ENCODE peak calls at places on chromosomes 11 and 22, in ten cellular contexts. W, U, Q, P, O, K, X, V, H and E are unnamed samples.
A peak's percentile ranks its signal among the peaks of the same experiment; 100 is the strongest.

GRCh38 chr11:119205080-119205479 is 1.1 kb upstream of the CBL start:
- DNase-seq in Q (no peak), X (no peak), O (no peak), U (no peak), V (no peak), H (no peak), P (no peak), W (no peak), K (no peak), E (no peak)

GRCh38 chr11:61298663-61299244 is 3.6 kb upstream of the VWCE start:
- DNase-seq in X (no peak), W (peak; percentile 2), K (no peak), H (no peak), U (no peak), Q (no peak), O (no peak), V (no peak), P (no peak), E (no peak)

GRCh38 chr11:124769804-124770774 is 8.0 kb upstream of the ESAM start:
- DNase-seq in Q (no peak), O (no peak), W (peak; percentile 44), P (no peak), H (no peak), X (no peak), K (no peak), V (no peak), U (no peak), E (no peak)

GRCh38 chr11:116137753-116138152 is 633.5 kb upstream of the CADM1 start:
- DNase-seq in P (no peak), K (no peak), W (no peak), O (no peak), V (no peak), Q (no peak), U (no peak), H (no peak), X (no peak), E (no peak)

GRCh38 chr22:31841029-31841827 is 87.4 kb downstream of the DEPDC5 start:
- DNase-seq in K (no peak), Q (no peak), O (no peak), W (no peak), X (no peak), P (no peak), H (no peak), V (no peak), U (no peak), E (no peak)

GRCh38 chr11:1277936-1278512 is 31.4 kb downstream of the TOLLIP start:
- DNase-seq in V (no peak), O (no peak), W (no peak), K (no peak), P (no peak), U (no peak), X (no peak), H (no peak), Q (no peak), E (no peak)

GRCh38 chr11:128375941-128376340 is 211.4 kb downstream of the ETS1 start:
- DNase-seq in Q (no peak), K (no peak), O (no peak), U (no peak), W (peak; percentile 22), X (no peak), P (no peak), V (no peak), H (no peak), E (no peak)

GRCh38 chr11:14500181-14500651 is 605 bp upstream of the COPB1 start:
- DNase-seq in W (peak; percentile 81), K (peak; percentile 57), O (peak; percentile 4), X (peak; percentile 68), U (no peak), Q (peak; percentile 44), V (peak; percentile 30), P (peak; percentile 42), H (peak; percentile 35), E (peak; percentile 67)

DNA sequence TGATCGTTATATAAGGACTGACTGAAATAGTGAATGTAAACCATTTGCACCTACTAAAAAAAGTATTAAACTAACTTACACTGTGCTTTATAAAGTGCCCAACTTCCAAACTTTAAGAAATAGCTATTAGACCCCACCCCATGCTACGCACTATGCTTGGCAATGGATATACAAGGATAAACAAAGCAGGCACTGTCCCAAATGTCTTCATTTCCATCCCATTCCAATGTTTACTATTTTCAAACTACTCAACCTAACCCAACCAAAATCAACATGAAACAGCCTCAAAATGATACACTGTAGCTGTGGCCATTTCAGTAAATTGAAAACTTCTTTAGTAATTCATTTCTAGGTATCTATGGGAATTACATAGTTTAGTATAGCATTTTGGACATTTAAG is 12.5 kb downstream of the PHF21A start:
- DNase-seq in P (no peak), W (no peak), H (no peak), O (no peak), U (no peak), V (no peak), Q (no peak), X (no peak), K (no peak), E (no peak)
- H3K4me1 ChIP-seq in P (peaks cover 6% of the 10 kb centered on the region), W (peaks cover 26% of the 10 kb centered on the region), H (peaks cover 5% of the 10 kb centered on the region), O (peaks cover 2% of the 10 kb centered on the region), U (peaks cover 38% of the 10 kb centered on the region), V (no peaks in the 10 kb centered on the region), Q (no peaks in the 10 kb centered on the region), X (peaks cover 42% of the 10 kb centered on the region), K (peaks cover 6% of the 10 kb centered on the region), E (peaks cover 2% of the 10 kb centered on the region)

DNA sequence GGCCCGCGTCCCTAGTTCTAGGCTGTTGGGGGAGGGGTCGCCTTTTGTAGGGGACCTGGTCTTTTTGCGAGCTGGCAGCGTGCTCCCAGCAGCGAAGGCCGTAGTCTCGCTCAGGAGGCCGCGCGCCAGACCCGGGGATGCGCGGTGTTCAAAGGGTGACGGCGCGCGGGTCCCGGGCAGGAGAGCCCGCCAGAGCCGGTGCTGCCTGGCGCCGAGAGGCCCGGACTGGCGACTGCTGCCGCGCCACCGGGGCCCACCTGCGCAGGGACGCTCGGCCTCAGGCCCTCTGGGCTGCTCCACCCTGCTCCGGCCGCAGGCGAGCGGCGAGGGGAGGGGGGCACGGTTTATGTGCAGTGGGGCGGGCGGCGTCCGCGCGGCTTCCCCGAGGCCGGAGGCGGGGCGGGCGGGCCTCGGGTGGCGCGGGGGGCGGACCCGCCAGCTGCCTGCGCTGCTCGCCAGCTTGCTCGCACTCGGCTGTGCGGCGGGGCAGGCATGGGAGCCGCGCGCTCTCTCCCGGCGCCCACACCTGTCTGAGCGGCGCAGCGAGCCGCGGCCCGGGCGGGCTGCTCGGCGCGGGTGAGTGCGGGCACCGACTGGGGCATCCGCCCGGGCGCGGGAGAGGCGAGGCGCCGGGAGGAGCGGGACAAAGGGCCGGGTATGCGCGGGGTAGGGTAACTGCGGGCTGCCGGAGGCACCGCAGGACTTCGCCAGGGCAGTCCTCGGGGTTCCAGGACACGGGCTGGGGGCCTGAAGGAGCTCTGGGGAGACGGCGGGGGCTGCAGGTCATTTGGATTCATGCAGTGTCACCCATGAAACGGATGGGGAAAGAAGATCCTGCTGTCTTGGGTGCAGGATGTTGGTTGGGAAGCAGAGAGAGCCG is at the start of gene PRSS23:
- DNase-seq in P (peak; percentile 61), X (peak; percentile 77), W (peak; percentile 83), K (peak; percentile 74), V (no peak), O (peak; percentile 79), U (peak; percentile 88), H (no peak), Q (peak; percentile 73), E (peak; percentile 68)
- H3K4me3 ChIP-seq in P (peak within 1 kb of the TSS; percentile 72), X (peak within 1 kb of the TSS; percentile 77), W (peak within 1 kb of the TSS; percentile 91), K (peak within 1 kb of the TSS; percentile 57), V (no peak within 1 kb of the TSS), O (peak within 1 kb of the TSS; percentile 87), U (peak within 1 kb of the TSS; percentile 91), H (peak within 1 kb of the TSS; percentile 52), Q (peak within 1 kb of the TSS; percentile 89), E (peak within 1 kb of the TSS; percentile 90)

DNA sequence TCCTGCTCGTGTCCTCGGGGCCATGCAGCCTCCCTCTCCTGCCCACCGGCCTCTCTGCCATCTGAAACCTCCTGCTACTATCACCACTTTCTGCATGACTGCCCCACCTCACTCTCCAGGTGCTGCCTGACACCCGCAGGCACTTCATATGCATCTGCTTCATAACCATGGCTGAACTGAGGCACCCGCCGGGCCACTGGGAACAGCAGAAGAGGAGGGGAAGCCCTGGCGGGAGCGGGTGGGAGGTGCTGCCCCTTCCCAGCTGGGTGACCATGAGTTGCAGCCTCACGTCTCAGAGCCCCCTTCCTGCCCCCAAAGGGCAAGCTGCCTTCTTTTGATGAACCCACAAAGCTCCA is 21.7 kb upstream of the PICK1 start:
- DNase-seq in O (no peak), P (no peak), U (no peak), K (no peak), Q (no peak), X (no peak), H (no peak), W (no peak), V (no peak), E (no peak)
- H3K4me1 ChIP-seq in O (peaks cover 39% of the 10 kb centered on the region), P (peaks cover 13% of the 10 kb centered on the region), U (peaks cover 23% of the 10 kb centered on the region), K (no peaks in the 10 kb centered on the region), Q (peaks cover 9% of the 10 kb centered on the region), X (peaks cover 18% of the 10 kb centered on the region), H (peaks cover 60% of the 10 kb centered on the region), W (peaks cover 31% of the 10 kb centered on the region), V (peaks cover 7% of the 10 kb centered on the region), E (peaks cover 11% of the 10 kb centered on the region)

GRCh38 chr11:64343740-64344133 is 3.7 kb downstream of the CCDC88B start:
- DNase-seq in Q (no peak), U (no peak), W (peak; percentile 10), H (no peak), O (no peak), P (no peak), V (no peak), X (peak; percentile 38), K (no peak), E (no peak)

GRCh38 chr11:64340671-64341335 is 799 bp downstream of the CCDC88B start:
- DNase-seq in K (no peak), O (peak; percentile 62), P (no peak), W (no peak), Q (no peak), U (no peak), H (peak; percentile 27), V (no peak), X (peak; percentile 87), E (no peak)

GRCh38 chr11:64342869-64343739 is 3.1 kb downstream of the CCDC88B start:
- DNase-seq in P (no peak), O (no peak), V (no peak), U (no peak), K (no peak), H (no peak), X (no peak), Q (no peak), W (no peak), E (no peak)

GRCh38 chr11:64341429-64341828 is 1.4 kb downstream of the CCDC88B start:
- DNase-seq in K (no peak), O (no peak), P (no peak), V (no peak), U (no peak), X (no peak), W (no peak), Q (no peak), H (no peak), E (no peak)

DNA sequence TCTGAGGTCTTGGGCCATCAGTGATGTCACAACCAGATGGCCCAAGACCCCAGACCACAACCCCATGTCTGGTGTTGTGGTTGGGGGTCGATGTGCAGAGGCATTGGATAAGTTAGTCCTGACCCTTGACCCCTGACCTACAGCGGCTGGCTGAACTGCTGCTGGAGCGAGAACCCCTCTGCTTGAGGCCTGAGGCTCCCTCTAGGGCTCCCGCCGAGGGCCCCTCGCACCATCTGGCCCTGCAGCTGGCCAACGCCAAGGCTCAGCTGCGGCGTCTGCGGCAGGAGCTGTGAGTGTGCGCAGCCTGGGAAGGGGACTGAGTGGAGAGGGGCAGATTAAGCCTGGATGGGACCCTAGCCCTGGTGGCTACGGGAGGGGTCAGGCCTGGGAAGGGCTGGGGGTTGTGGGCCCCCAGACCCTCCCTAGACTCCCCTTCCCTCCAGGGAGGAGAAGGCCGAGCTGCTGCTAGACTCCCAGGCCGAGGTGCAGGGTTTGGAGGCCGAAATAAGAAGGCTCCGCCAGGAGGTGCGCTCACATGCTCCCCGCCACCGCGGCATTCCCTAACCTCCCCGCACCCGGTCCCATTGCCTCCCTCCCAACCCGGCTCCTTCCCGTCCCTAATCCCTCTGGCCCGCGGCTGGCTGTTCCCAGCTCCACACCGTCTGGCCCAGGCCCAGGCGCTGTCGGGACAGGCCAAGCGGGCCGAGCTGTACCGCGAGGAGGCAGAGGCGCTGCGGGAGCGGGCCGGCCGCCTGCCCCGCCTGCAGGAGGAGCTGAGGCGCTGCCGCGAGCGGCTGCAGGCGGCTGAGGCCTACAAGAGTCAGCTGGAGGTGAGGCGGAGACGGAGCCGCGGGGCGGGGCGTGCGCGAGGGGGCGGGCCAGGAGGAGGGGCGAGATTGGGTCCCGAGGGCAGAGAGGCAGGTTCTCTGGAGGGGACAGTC is 2.1 kb downstream of the CCDC88B start:
- DNase-seq in Q (peak; percentile 80), V (no peak), X (peak; percentile 96), K (peak; percentile 92), U (peak; percentile 94), W (peak; percentile 91), O (peak; percentile 80), P (peak; percentile 94), H (peak; percentile 72), E (peak; percentile 90)
- H3K4me3 ChIP-seq in Q (peak overlapping the region; percentile 30), V (peak overlapping the region; percentile 45), X (peak overlapping the region; percentile 22), K (peak overlapping the region; percentile 27), U (peak overlapping the region; percentile 44), W (peak overlapping the region; percentile 66), O (peak overlapping the region; percentile 70), P (no peak overlapping the region), H (peak overlapping the region; percentile 34), E (peak overlapping the region; percentile 1)